ENCODE peak calls at places on chromosomes 4 and X, in four cellular contexts. One of them, this sample, is unnamed. For H3K4me1, the result is how much of the 10 kb centered on the place peaks cover.

GRCh38 chr4:169342906-169343560 is 72.3 kb upstream of the SH3RF1 start:
- DNase-seq in A549: no peak
- DNase-seq in IMR-90: peak
- DNase-seq in hepatocyte: no peak
- DNase-seq in this sample: peak

GRCh38 chr4:105990933-105991332 is 95.7 kb downstream of the NPNT start:
- DNase-seq in A549: peak
- DNase-seq in IMR-90: peak
- DNase-seq in hepatocyte: peak
- DNase-seq in this sample: peak

GRCh38 chr4:20386001-20386740 is 134.5 kb downstream of the SLIT2 start:
- DNase-seq in A549: no peak
- DNase-seq in IMR-90: no peak
- DNase-seq in hepatocyte: no peak
- DNase-seq in this sample: no peak

GRCh38 chr4:113468165-113469022 is 293.1 kb downstream of the CAMK2D start:
- DNase-seq in A549: peak
- DNase-seq in IMR-90: peak
- DNase-seq in hepatocyte: peak
- DNase-seq in this sample: peak

GRCh38 chr4:157984285-157984911 is 188.4 kb downstream of the GASK1B start:
- DNase-seq in A549: no peak
- DNase-seq in IMR-90: no peak
- DNase-seq in hepatocyte: no peak
- DNase-seq in this sample: no peak

GRCh38 chr4:85149656-85150055 is 183.2 kb upstream of the WDFY3 start:
- DNase-seq in A549: no peak
- DNase-seq in IMR-90: peak
- DNase-seq in hepatocyte: no peak
- DNase-seq in this sample: peak

GRCh38 chr4:7516116-7516772 is 81.5 kb upstream of the PSAPL1 start:
- DNase-seq in A549: no peak
- DNase-seq in IMR-90: no peak
- DNase-seq in hepatocyte: no peak
- DNase-seq in this sample: no peak

GRCh38 chrX:78619829-78620228 is 39.3 kb downstream of the RTL3 start:
- DNase-seq in A549: no peak
- DNase-seq in IMR-90: no peak
- DNase-seq in hepatocyte: no peak
- DNase-seq in this sample: peak

GRCh38 chrX:9311411-9312160 is 153.3 kb upstream of the TBL1X start:
- DNase-seq in A549: no peak
- DNase-seq in IMR-90: peak
- DNase-seq in hepatocyte: no peak
- DNase-seq in this sample: peak

GRCh38 chrX:65910899-65911298 is 129.0 kb downstream of the VSIG4 start:
- DNase-seq in A549: no peak
- DNase-seq in IMR-90: no peak
- DNase-seq in hepatocyte: no peak
- DNase-seq in this sample: no peak

GRCh38 chrX:118215346-118215745 is 98.7 kb upstream of the KLHL13 start:
- DNase-seq in A549: no peak
- DNase-seq in IMR-90: no peak
- DNase-seq in hepatocyte: no peak
- DNase-seq in this sample: no peak

GRCh38 chr4:3073158-3074077 is 920 bp downstream of the HTT-AS start:
- DNase-seq in A549: no peak
- DNase-seq in IMR-90: no peak
- DNase-seq in hepatocyte: no peak
- DNase-seq in this sample: no peak

GRCh38 chrX:41781500-41781899 is 57.5 kb downstream of the GPR82 start:
- DNase-seq in A549: peak
- DNase-seq in IMR-90: peak
- DNase-seq in hepatocyte: peak
- DNase-seq in this sample: peak

GRCh38 chr4:37885496-37885895 is 5.4 kb upstream of the TBC1D1 start:
- DNase-seq in A549: no peak
- DNase-seq in IMR-90: peak
- DNase-seq in hepatocyte: peak
- DNase-seq in this sample: peak

GRCh38 chr4:118086334-118086733 is 52.0 kb downstream of the NDST3 start:
- DNase-seq in A549: no peak
- DNase-seq in IMR-90: peak
- DNase-seq in hepatocyte: no peak
- DNase-seq in this sample: peak

GRCh38 chrX:118745570-118745969 is 18.2 kb downstream of the IL13RA1 start:
- DNase-seq in A549: no peak
- DNase-seq in IMR-90: peak
- DNase-seq in hepatocyte: no peak
- DNase-seq in this sample: no peak

GRCh38 chr4:15776871-15777648 is 1.1 kb upstream of the CD38 start:
- DNase-seq in A549: no peak
- DNase-seq in IMR-90: no peak
- DNase-seq in hepatocyte: no peak
- DNase-seq in this sample: no peak

GRCh38 chr4:42641696-42642095 is 15.2 kb downstream of the ATP8A1 start:
- DNase-seq in A549: no peak
- DNase-seq in IMR-90: no peak
- DNase-seq in hepatocyte: no peak
- DNase-seq in this sample: no peak
- H3K4me1 ChIP-seq in A549: under half
- H3K4me1 ChIP-seq in IMR-90: under half
- H3K4me1 ChIP-seq in hepatocyte: under half
- H3K4me1 ChIP-seq in this sample: under half

GRCh38 chr4:112145326-112145819 is at the start of gene FAM241A:
- DNase-seq in A549: peak
- DNase-seq in IMR-90: peak
- DNase-seq in hepatocyte: peak
- DNase-seq in this sample: peak

GRCh38 chr4:112147697-112148096 is 2.4 kb downstream of the FAM241A start:
- DNase-seq in A549: no peak
- DNase-seq in IMR-90: no peak
- DNase-seq in hepatocyte: no peak
- DNase-seq in this sample: no peak

GRCh38 chr4:112142152-112142551 is 3.1 kb upstream of the FAM241A start:
- DNase-seq in A549: no peak
- DNase-seq in IMR-90: no peak
- DNase-seq in hepatocyte: no peak
- DNase-seq in this sample: no peak

GRCh38 chr4:112144546-112145325 is 518 bp upstream of the FAM241A start:
- DNase-seq in A549: no peak
- DNase-seq in IMR-90: no peak
- DNase-seq in hepatocyte: no peak
- DNase-seq in this sample: no peak

GRCh38 chr4:112145820-112146813 is 863 bp downstream of the FAM241A start:
- DNase-seq in A549: peak
- DNase-seq in IMR-90: peak
- DNase-seq in hepatocyte: peak
- DNase-seq in this sample: peak
- TF ChIP-seq CTCF in A549: no peak
- TF ChIP-seq CTCF in IMR-90: peak
- TF ChIP-seq CTCF in hepatocyte: peak
- TF ChIP-seq CTCF in this sample: no peak

GRCh38 chr4:39754309-39754708 is 56.4 kb downstream of the UBE2K start:
- DNase-seq in A549: no peak
- DNase-seq in IMR-90: no peak
- DNase-seq in hepatocyte: no peak
- DNase-seq in this sample: no peak
- H3K4me2 ChIP-seq in A549: no peak
- H3K4me2 ChIP-seq in IMR-90: no peak
- H3K4me2 ChIP-seq in hepatocyte: no peak
- H3K4me2 ChIP-seq in this sample: no peak

GRCh38 chr4:75107703-75108612 is 175.0 kb downstream of the PARM1 start:
- DNase-seq in A549: no peak
- DNase-seq in IMR-90: no peak
- DNase-seq in hepatocyte: no peak
- DNase-seq in this sample: no peak
- H3K4me1 ChIP-seq in A549: under half
- H3K4me1 ChIP-seq in IMR-90: under half
- H3K4me1 ChIP-seq in hepatocyte: under half
- H3K4me1 ChIP-seq in this sample: under half

DNA sequence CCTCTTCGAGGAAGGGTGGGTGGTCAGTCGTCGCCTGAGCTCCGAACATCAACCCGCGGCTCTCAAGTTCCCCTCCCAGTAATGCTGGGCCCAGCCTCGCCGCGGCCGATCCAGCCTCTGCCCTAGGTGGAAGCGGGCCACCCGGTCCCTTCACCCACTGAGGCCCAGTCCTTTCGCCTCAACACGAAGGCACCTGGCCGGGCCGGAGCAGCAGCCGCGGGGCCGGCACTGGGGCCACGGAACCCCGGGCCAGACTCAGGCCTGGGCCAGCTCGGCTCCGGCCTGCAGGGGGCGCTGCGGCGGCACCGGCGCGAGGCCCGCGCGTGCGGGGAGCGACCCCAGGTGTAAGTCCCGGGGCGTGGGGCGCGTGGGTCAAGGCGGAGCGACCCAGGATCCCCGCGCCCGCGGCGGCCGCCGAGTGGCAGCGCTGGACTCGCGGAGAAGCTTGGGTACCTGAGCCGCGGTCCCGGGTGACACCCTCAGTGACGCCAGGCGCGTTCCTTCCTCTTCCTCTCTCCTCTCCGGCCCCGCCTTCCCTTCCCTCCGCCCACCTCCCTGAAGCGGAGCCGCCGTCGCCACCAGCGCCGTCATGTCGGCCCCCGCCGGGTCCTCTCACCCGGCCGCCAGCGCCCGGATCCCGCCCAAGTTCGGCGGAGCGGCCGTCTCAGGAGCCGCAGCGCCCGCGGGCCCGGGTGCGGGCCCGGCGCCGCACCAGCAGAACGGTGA is at the start of gene SEC24B:
- DNase-seq in A549: peak
- DNase-seq in IMR-90: peak
- DNase-seq in hepatocyte: peak
- DNase-seq in this sample: peak
- TF ChIP-seq CTCF in A549: peak
- TF ChIP-seq CTCF in IMR-90: peak
- TF ChIP-seq CTCF in hepatocyte: peak
- TF ChIP-seq CTCF in this sample: peak

DNA sequence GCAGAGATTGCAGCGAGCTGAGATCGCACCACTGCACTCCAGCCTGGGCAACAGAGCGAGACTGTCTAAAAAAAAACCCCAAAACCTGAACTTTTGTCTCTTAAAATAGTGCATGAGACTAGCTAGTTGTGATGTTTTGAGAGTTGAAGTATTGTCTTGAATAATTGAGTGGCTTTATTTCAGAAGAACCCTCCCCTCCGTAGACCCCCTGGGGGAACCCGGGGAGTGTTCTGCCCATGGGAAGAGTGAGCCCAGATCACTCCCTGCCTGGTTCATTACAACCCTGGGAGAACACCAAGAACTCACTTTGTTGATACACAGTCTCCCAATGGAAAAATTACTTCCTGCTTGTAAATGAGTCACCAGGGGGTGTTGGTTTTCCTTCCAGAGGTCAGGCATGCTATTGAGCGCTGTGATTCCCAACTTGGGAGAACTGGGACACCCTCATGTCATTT is 65.3 kb upstream of the SHISA3 start:
- DNase-seq in A549: peak
- DNase-seq in IMR-90: peak
- DNase-seq in hepatocyte: peak
- DNase-seq in this sample: peak
- H3K4me2 ChIP-seq in A549: peak
- H3K4me2 ChIP-seq in IMR-90: no peak
- H3K4me2 ChIP-seq in hepatocyte: no peak
- H3K4me2 ChIP-seq in this sample: peak

GRCh38 chr4:152079543-152080293 is 318.9 kb upstream of the GATB start:
- DNase-seq in A549: no peak
- DNase-seq in IMR-90: no peak
- DNase-seq in hepatocyte: no peak
- DNase-seq in this sample: no peak

GRCh38 chr4:152075253-152075928 is 314.6 kb upstream of the GATB start:
- DNase-seq in A549: no peak
- DNase-seq in IMR-90: no peak
- DNase-seq in hepatocyte: no peak
- DNase-seq in this sample: no peak

GRCh38 chr4:152081024-152081423 is 320.2 kb upstream of the GATB start:
- DNase-seq in A549: no peak
- DNase-seq in IMR-90: no peak
- DNase-seq in hepatocyte: no peak
- DNase-seq in this sample: no peak

GRCh38 chr4:152074573-152074972 is 313.8 kb upstream of the GATB start:
- DNase-seq in A549: no peak
- DNase-seq in IMR-90: no peak
- DNase-seq in hepatocyte: no peak
- DNase-seq in this sample: no peak

DNA sequence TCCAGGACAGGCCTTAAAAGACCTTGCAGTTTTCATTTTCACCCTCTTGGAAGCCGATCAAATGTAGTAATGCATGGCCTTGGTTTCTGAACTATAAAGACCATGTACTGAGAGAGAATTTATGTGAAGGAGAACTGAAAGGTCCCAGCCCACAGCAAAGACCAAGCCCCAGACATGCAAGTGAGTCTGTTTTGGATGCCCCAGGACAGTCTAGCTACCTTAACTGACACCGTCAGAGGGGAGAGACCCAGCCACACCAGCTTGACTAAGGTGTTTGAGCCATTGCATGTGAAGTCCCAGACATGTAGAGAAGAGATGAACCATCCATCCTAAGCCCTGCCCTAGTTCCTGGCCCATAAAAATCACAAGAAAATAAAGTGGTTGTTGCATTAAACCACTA is 316.8 kb upstream of the GATB start:
- DNase-seq in A549: no peak
- DNase-seq in IMR-90: no peak
- DNase-seq in hepatocyte: no peak
- DNase-seq in this sample: no peak
- H3K4me1 ChIP-seq in A549: under half
- H3K4me1 ChIP-seq in IMR-90: under half
- H3K4me1 ChIP-seq in hepatocyte: under half
- H3K4me1 ChIP-seq in this sample: under half

DNA sequence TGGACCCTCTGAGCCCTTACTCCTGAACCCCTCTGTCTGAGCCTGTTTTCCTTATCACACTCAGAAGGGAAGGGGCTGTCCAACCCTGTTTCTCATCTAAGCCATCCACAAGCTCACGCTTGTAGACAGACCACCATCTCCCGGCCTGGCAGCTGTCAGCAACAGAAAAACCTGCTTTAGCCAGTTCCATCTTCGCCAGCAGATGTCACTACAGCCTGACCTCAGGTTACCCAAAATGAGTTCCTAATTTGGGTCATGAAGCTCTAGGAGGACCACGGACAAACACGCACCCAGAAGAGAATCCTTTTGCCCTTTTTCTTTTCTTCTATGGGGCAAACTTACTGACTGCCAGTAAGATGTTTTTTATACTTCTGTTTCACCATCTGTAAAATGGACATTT is 445.4 kb downstream of the BCOR start:
- DNase-seq in A549: peak
- DNase-seq in IMR-90: peak
- DNase-seq in hepatocyte: no peak
- DNase-seq in this sample: no peak
- TF ChIP-seq CTCF in A549: peak
- TF ChIP-seq CTCF in IMR-90: peak
- TF ChIP-seq CTCF in hepatocyte: peak
- TF ChIP-seq CTCF in this sample: peak

This sample was measured in astrocyte.